ENCODE peak calls at places on chromosomes 11 and 22, in nine cellular contexts. E is AG09319, N is endothelial cell, S is A549, K is colonic mucosa, F is MCF 10A, L is Calu3, J is fibroblast of mammary gland, I is testis. H is an unnamed sample.

GRCh38 chr11:123448798-123449197 is 18.7 kb downstream of the GRAMD1B start:
- DNase-seq in F (no peak), J (no peak), N (no peak), E (no peak), S (no peak), L (no peak), K (no peak), I (no peak), H (no peak)

GRCh38 chr11:93686812-93687211 is 25.3 kb downstream of the CEP295 start:
- DNase-seq in N (no peak), F (peak; percentile 34), I (no peak), E (no peak), L (no peak), J (peak; percentile 74), K (no peak), S (no peak), H (no peak)

GRCh38 chr11:76798202-76798581 is 15.0 kb downstream of the TSKU start:
- DNase-seq in E (no peak), L (no peak), N (no peak), J (no peak), F (no peak), S (no peak), K (peak; percentile 19), I (no peak), H (no peak)

GRCh38 chr11:14578551-14578956 is 58.4 kb upstream of the PSMA1 start:
- DNase-seq in N (peak; percentile 18), J (peak; percentile 24), F (peak; percentile 46), S (no peak), I (no peak), E (no peak), K (peak; percentile 41), L (peak; percentile 31), H (no peak)

GRCh38 chr11:86978756-86979608 is 23.8 kb upstream of the FZD4 start:
- DNase-seq in L (no peak), J (peak; percentile 62), K (no peak), F (peak; percentile 60), E (no peak), N (no peak), I (no peak), S (peak; percentile 38), H (no peak)

GRCh38 chr11:72141066-72141465 is 5.5 kb downstream of the FOLR3 start:
- DNase-seq in S (peak; percentile 10), E (peak; percentile 43), J (peak; percentile 94), N (no peak), I (no peak), F (peak; percentile 61), K (no peak), L (no peak), H (no peak)

GRCh38 chr22:37563153-37564081 is 3.1 kb downstream of the CDC42EP1 start:
- DNase-seq in S (peak; percentile 73), E (peak; percentile 72), I (peak; percentile 90), J (peak; percentile 94), L (peak; percentile 95), F (peak; percentile 89), K (peak; percentile 84), N (no peak), H (no peak)

GRCh38 chr22:19709063-19709769 is 5.1 kb upstream of the SEPTIN5 start:
- DNase-seq in S (no peak), L (no peak), J (peak; percentile 37), K (no peak), I (no peak), E (no peak), N (no peak), F (no peak), H (peak; percentile 3)

GRCh38 chr11:14974723-14975587 is 2.8 kb upstream of the CALCA start:
- DNase-seq in K (peak; percentile 55), S (peak; percentile 49), J (peak; percentile 47), I (peak; percentile 70), N (peak; percentile 78), E (no peak), F (peak; percentile 49), L (peak; percentile 68), H (no peak)

GRCh38 chr11:47766363-47767227 is 546 bp downstream of the FNBP4 start:
- DNase-seq in J (peak; percentile 65), N (peak; percentile 33), L (peak; percentile 48), S (no peak), F (peak; percentile 62), E (no peak), K (peak; percentile 72), I (peak; percentile 84), H (no peak)

GRCh38 chr22:30277547-30278344 is 11.1 kb upstream of the OSM start:
- DNase-seq in S (no peak), N (no peak), J (peak; percentile 84), L (no peak), E (no peak), I (no peak), F (peak; percentile 87), K (peak; percentile 64), H (no peak)

GRCh38 chr11:12103411-12104225 is 6.8 kb upstream of the MICAL2 start:
- DNase-seq in F (no peak), E (no peak), J (no peak), N (no peak), K (no peak), S (no peak), L (no peak), I (peak; percentile 18), H (no peak)

GRCh38 chr22:44120314-44120704 is 60.4 kb upstream of the PARVG start:
- DNase-seq in S (no peak), I (no peak), E (no peak), K (no peak), N (no peak), F (no peak), L (no peak), J (no peak), H (no peak)

GRCh38 chr22:40966683-40967082 is 15.5 kb downstream of the RBX1 start:
- DNase-seq in E (no peak), F (no peak), N (no peak), J (no peak), K (no peak), I (no peak), L (no peak), S (no peak), H (no peak)

GRCh38 chr11:116422976-116423375 is 349.8 kb downstream of the BUD13 start:
- DNase-seq in N (peak; percentile 26), I (no peak), E (no peak), K (no peak), J (no peak), F (no peak), S (no peak), L (no peak), H (no peak)
- TF ChIP-seq CTCF in N (no peak), I (no peak), E (no peak), K (no peak), J (no peak), F (no peak), S (no peak), L (no peak), H (peak; percentile 10)

GRCh38 chr11:62801071-62801470 is 4.2 kb downstream of the NXF1 start:
- DNase-seq in F (no peak), S (no peak), N (no peak), K (no peak), L (no peak), I (no peak), J (no peak), E (no peak), H (no peak)

GRCh38 chr11:62806611-62807121 is 1.4 kb upstream of the NXF1 start:
- DNase-seq in E (no peak), S (no peak), F (peak; percentile 69), L (no peak), J (peak; percentile 55), N (no peak), I (no peak), K (no peak), H (no peak)

GRCh38 chr11:62804310-62805043 is 763 bp downstream of the NXF1 start:
- DNase-seq in J (peak; percentile 47), E (no peak), F (peak; percentile 21), S (no peak), N (no peak), K (no peak), I (no peak), L (no peak), H (no peak)

GRCh38 chr11:62805991-62806441 is 776 bp upstream of the NXF1 start:
- DNase-seq in E (no peak), L (no peak), K (peak; percentile 25), S (no peak), F (no peak), N (no peak), I (no peak), J (no peak), H (no peak)

GRCh38 chr11:62805044-62805892 is at the start of gene NXF1:
- DNase-seq in K (peak; percentile 96), L (peak; percentile 95), N (peak; percentile 97), I (peak; percentile 96), E (peak; percentile 90), J (peak; percentile 90), F (peak; percentile 93), S (peak; percentile 84), H (peak; percentile 93)
- TF ChIP-seq CTCF in K (no peak), L (no peak), N (no peak), I (no peak), E (no peak), J (no peak), F (no peak), S (no peak), H (no peak)

GRCh38 chr11:34366522-34366921 is 8.7 kb upstream of the ABTB2 start:
- DNase-seq in K (no peak), F (peak; percentile 62), I (no peak), L (peak; percentile 62), N (no peak), S (no peak), J (peak; percentile 53), E (no peak), H (no peak)
- TF ChIP-seq CTCF in K (peak; percentile 35), F (peak; percentile 56), I (peak; percentile 14), L (peak; percentile 46), N (no peak), S (peak; percentile 72), J (peak; percentile 28), E (no peak), H (peak; percentile 50)

DNA sequence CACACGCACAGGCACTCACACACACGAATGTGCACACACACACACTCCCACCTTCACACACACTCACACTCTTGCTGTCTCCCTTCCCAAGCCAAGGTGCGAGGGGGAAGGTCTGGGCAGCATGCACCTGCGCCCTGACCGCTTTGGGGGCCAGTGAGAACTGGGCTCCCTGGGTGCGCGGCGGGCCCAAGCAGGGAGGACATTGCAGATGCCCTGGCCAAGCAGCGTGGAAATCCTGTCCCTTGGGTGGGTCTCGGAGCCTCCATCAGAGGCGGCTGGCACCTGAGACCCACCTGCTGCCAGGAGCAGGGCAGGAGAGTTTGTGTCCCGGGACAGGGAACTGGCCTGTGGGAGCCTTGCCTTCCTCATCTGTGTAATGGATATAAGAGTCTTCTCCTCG is 3.3 kb downstream of the CD81 start:
- DNase-seq in K (no peak), I (no peak), J (no peak), L (no peak), E (no peak), N (no peak), S (no peak), F (no peak), H (no peak)
- TF ChIP-seq CTCF in K (no peak), I (no peak), J (no peak), L (no peak), E (no peak), N (no peak), S (no peak), F (no peak), H (no peak)

H was measured in D721Med.